ENCODE peak calls at places on chromosomes 1 and 21, in six cellular contexts. A is NCI-H1930; I is iPS-NIHi11; H is HTR-8/SVneo; M is activated T-cell treated with anti-CD3 and anti-CD28 coated beads, Interleukin-2, amount 50 U/mL, for 72 hours; R is GDM1. S is an unnamed sample.

GRCh38 chr1:81170721-81171120 is 630.0 kb upstream of the ADGRL2 start:
- DNase-seq in H (no peak), R (no peak), M (no peak), A (no peak), I (no peak), S (no peak)

GRCh38 chr1:116167625-116168276 is 56.6 kb downstream of the MAB21L3 start:
- DNase-seq in R (no peak), A (no peak), M (no peak), I (peak), H (no peak), S (no peak)

GRCh38 chr21:17386498-17386897 is 126.3 kb upstream of the CXADR start:
- DNase-seq in I (no peak), A (no peak), M (no peak), R (no peak), H (no peak), S (no peak)

GRCh38 chr1:238241607-238242006 is 350.9 kb upstream of the ZP4 start:
- DNase-seq in R (no peak), H (no peak), I (no peak), A (no peak), M (no peak), S (no peak)

GRCh38 chr1:154720328-154721301 is 112.6 kb upstream of the ADAR start:
- DNase-seq in A (no peak), R (peak), I (no peak), H (no peak), M (no peak), S (no peak)

GRCh38 chr1:46539968-46540367 is 11.5 kb downstream of the KNCN start:
- DNase-seq in M (no peak), H (no peak), R (no peak), A (no peak), I (no peak), S (no peak)

GRCh38 chr1:43432171-43432860 is 21.4 kb downstream of the HYI start:
- DNase-seq in R (no peak), I (no peak), M (no peak), A (no peak), H (no peak), S (no peak)

GRCh38 chr1:232501856-232502255 is 128.1 kb downstream of the SIPA1L2 start:
- DNase-seq in R (no peak), H (no peak), A (no peak), M (no peak), I (no peak), S (no peak)

GRCh38 chr1:172821609-172822274 is 162.8 kb downstream of the FASLG start:
- DNase-seq in A (no peak), R (peak), M (no peak), I (no peak), H (peak), S (no peak)

GRCh38 chr1:225509376-225509707 is 81.5 kb upstream of the LBR start:
- DNase-seq in H (no peak), M (no peak), I (no peak), R (no peak), A (no peak), S (no peak)

GRCh38 chr1:230265200-230266115 is 160.7 kb downstream of the PGBD5 start:
- DNase-seq in A (no peak), M (no peak), H (no peak), R (no peak), I (no peak), S (no peak)

GRCh38 chr1:91282695-91283420 is 121.8 kb downstream of the HFM1 start:
- DNase-seq in I (peak), M (peak), H (peak), R (peak), A (no peak), S (peak)

S was measured in activated naive CD4-positive, alpha-beta T cell treated with Interleukin-2 at 50 U/mL for 16 hours.